ENCODE peak calls at places on chromosomes 4 and X, in nine cellular contexts. One of them, this sample, is unnamed. For H3K36me3, the result is how much of the 10 kb centered on the place peaks cover.

GRCh38 chr4:136036744-136037143 is 1495.5 kb downstream of the PCDH18 start:
- DNase-seq in CD8-positive, alpha-beta memory T cell: no peak
- DNase-seq in ovary: no peak
- DNase-seq in brain microvascular endothelial cell: peak
- DNase-seq in tibial nerve: no peak
- DNase-seq in heart right ventricle: no peak
- DNase-seq in mucosa of descending colon: no peak
- DNase-seq in aorta: no peak
- DNase-seq in OCI-LY7: no peak
- DNase-seq in this sample: peak

GRCh38 chr4:47650584-47651130 is 165.6 kb downstream of the ATP10D start:
- DNase-seq in CD8-positive, alpha-beta memory T cell: no peak
- DNase-seq in ovary: no peak
- DNase-seq in brain microvascular endothelial cell: peak
- DNase-seq in tibial nerve: no peak
- DNase-seq in heart right ventricle: no peak
- DNase-seq in mucosa of descending colon: no peak
- DNase-seq in aorta: no peak
- DNase-seq in OCI-LY7: no peak
- DNase-seq in this sample: no peak

GRCh38 chr4:27357283-27357682 is 496.6 kb downstream of the STIM2 start:
- DNase-seq in CD8-positive, alpha-beta memory T cell: no peak
- DNase-seq in ovary: no peak
- DNase-seq in brain microvascular endothelial cell: no peak
- DNase-seq in tibial nerve: no peak
- DNase-seq in heart right ventricle: no peak
- DNase-seq in mucosa of descending colon: no peak
- DNase-seq in aorta: no peak
- DNase-seq in OCI-LY7: no peak
- DNase-seq in this sample: no peak

GRCh38 chr4:137755033-137755471 is 222.8 kb upstream of the PCDH18 start:
- DNase-seq in CD8-positive, alpha-beta memory T cell: no peak
- DNase-seq in ovary: no peak
- DNase-seq in brain microvascular endothelial cell: peak
- DNase-seq in tibial nerve: no peak
- DNase-seq in heart right ventricle: no peak
- DNase-seq in mucosa of descending colon: no peak
- DNase-seq in aorta: no peak
- DNase-seq in OCI-LY7: no peak
- DNase-seq in this sample: no peak

GRCh38 chr4:825063-825968 is 613 bp downstream of the CPLX1 start:
- DNase-seq in CD8-positive, alpha-beta memory T cell: peak
- DNase-seq in ovary: no peak
- DNase-seq in brain microvascular endothelial cell: no peak
- DNase-seq in tibial nerve: no peak
- DNase-seq in heart right ventricle: no peak
- DNase-seq in mucosa of descending colon: no peak
- DNase-seq in aorta: peak
- DNase-seq in OCI-LY7: no peak
- DNase-seq in this sample: no peak

GRCh38 chr4:181420950-181421349 is 822.3 kb upstream of the TENM3 start:
- DNase-seq in CD8-positive, alpha-beta memory T cell: no peak
- DNase-seq in ovary: no peak
- DNase-seq in brain microvascular endothelial cell: no peak
- DNase-seq in tibial nerve: no peak
- DNase-seq in heart right ventricle: no peak
- DNase-seq in mucosa of descending colon: no peak
- DNase-seq in aorta: no peak
- DNase-seq in OCI-LY7: no peak
- DNase-seq in this sample: no peak

GRCh38 chr4:158208931-158209640 is 1.2 kb upstream of the TMEM144 start:
- DNase-seq in CD8-positive, alpha-beta memory T cell: no peak
- DNase-seq in ovary: no peak
- DNase-seq in brain microvascular endothelial cell: no peak
- DNase-seq in tibial nerve: no peak
- DNase-seq in heart right ventricle: no peak
- DNase-seq in mucosa of descending colon: no peak
- DNase-seq in aorta: no peak
- DNase-seq in OCI-LY7: no peak
- DNase-seq in this sample: no peak

GRCh38 chrX:65513610-65514009 is 21.0 kb downstream of the LAS1L start:
- DNase-seq in CD8-positive, alpha-beta memory T cell: no peak
- DNase-seq in ovary: no peak
- DNase-seq in brain microvascular endothelial cell: no peak
- DNase-seq in tibial nerve: no peak
- DNase-seq in heart right ventricle: no peak
- DNase-seq in mucosa of descending colon: no peak
- DNase-seq in aorta: no peak
- DNase-seq in OCI-LY7: no peak
- DNase-seq in this sample: no peak

GRCh38 chr4:48970471-48970921 is 15.6 kb upstream of the CWH43 start:
- DNase-seq in CD8-positive, alpha-beta memory T cell: no peak
- DNase-seq in ovary: no peak
- DNase-seq in brain microvascular endothelial cell: peak
- DNase-seq in tibial nerve: no peak
- DNase-seq in heart right ventricle: no peak
- DNase-seq in mucosa of descending colon: no peak
- DNase-seq in aorta: no peak
- DNase-seq in OCI-LY7: no peak
- DNase-seq in this sample: peak

GRCh38 chr4:173332963-173333657 is 1.0 kb downstream of the HMGB2 start:
- DNase-seq in CD8-positive, alpha-beta memory T cell: no peak
- DNase-seq in ovary: no peak
- DNase-seq in brain microvascular endothelial cell: no peak
- DNase-seq in tibial nerve: no peak
- DNase-seq in heart right ventricle: no peak
- DNase-seq in mucosa of descending colon: peak
- DNase-seq in aorta: no peak
- DNase-seq in OCI-LY7: no peak
- DNase-seq in this sample: no peak

GRCh38 chrX:100264200-100264599 is 145.9 kb downstream of the PCDH19 start:
- DNase-seq in CD8-positive, alpha-beta memory T cell: no peak
- DNase-seq in ovary: no peak
- DNase-seq in brain microvascular endothelial cell: no peak
- DNase-seq in tibial nerve: no peak
- DNase-seq in heart right ventricle: no peak
- DNase-seq in mucosa of descending colon: no peak
- DNase-seq in aorta: no peak
- DNase-seq in OCI-LY7: no peak
- DNase-seq in this sample: no peak
- H3K4me3 ChIP-seq in CD8-positive, alpha-beta memory T cell: no peak
- H3K4me3 ChIP-seq in ovary: no peak
- H3K4me3 ChIP-seq in brain microvascular endothelial cell: no peak
- H3K4me3 ChIP-seq in tibial nerve: no peak
- H3K4me3 ChIP-seq in heart right ventricle: no peak
- H3K4me3 ChIP-seq in mucosa of descending colon: no peak
- H3K4me3 ChIP-seq in aorta: no peak
- H3K4me3 ChIP-seq in OCI-LY7: no peak
- H3K4me3 ChIP-seq in this sample: no peak

DNA sequence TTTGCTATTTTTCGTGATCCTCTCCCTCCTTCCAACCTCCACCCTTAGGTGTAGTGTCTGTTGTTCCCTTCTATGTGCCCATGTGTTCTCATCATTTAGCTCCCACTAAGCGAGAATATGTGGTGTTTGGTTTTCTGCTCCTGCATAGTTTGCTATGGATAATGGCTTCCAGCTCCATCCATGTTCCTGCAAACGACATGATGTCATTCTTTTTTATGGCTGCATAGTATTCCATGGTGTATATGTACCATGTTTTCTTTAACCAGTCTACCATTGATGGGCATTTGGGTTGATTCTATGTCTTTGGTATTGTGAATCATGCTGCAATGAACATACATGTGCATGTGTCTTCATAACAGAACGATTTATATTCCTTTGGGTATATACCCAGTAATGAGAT is 102.7 kb downstream of the SEL1L3 start:
- DNase-seq in CD8-positive, alpha-beta memory T cell: no peak
- DNase-seq in ovary: no peak
- DNase-seq in brain microvascular endothelial cell: no peak
- DNase-seq in tibial nerve: no peak
- DNase-seq in heart right ventricle: no peak
- DNase-seq in mucosa of descending colon: no peak
- DNase-seq in aorta: no peak
- DNase-seq in OCI-LY7: no peak
- DNase-seq in this sample: no peak
- H3K36me3 ChIP-seq in CD8-positive, alpha-beta memory T cell: under half
- H3K36me3 ChIP-seq in ovary: under half
- H3K36me3 ChIP-seq in brain microvascular endothelial cell: under half
- H3K36me3 ChIP-seq in tibial nerve: under half
- H3K36me3 ChIP-seq in heart right ventricle: under half
- H3K36me3 ChIP-seq in mucosa of descending colon: under half
- H3K36me3 ChIP-seq in aorta: under half
- H3K36me3 ChIP-seq in OCI-LY7: half or more
- H3K36me3 ChIP-seq in this sample: under half

DNA sequence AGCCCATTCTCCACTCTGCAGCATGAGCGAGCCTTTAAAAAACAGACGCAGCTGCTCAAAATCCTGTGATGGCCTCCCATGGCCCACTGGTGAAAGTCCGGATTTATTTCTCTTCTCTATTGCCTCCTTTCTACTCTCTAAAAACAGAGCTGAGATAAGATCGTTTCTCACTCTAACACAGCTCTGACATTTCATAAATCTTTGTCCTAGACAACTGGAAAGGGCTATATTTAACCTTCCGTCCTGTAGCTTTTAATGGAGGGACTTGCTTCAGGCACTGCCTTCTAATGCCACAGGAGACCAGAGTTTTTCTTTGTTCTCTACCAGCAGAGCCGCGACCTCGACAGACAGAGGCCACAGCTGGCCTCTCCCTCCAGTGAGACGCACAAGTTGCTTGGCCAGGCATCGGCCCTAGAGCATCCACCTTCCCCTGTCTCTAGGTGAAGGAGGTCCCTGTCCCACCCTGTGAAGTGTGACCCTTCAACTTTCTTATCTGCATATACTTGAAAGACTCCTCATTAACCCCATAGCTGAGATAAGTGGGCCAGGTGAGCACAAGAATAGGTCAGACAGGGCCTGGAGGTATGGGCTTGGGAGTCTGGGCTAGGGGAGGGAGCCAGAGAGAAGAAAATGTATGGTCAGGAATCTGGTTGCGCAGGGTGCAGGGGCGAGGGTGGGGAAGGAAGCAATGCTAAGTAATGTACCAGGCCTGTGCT is 50.0 kb downstream of the RTL5 start:
- DNase-seq in CD8-positive, alpha-beta memory T cell: no peak
- DNase-seq in ovary: no peak
- DNase-seq in brain microvascular endothelial cell: no peak
- DNase-seq in tibial nerve: no peak
- DNase-seq in heart right ventricle: no peak
- DNase-seq in mucosa of descending colon: no peak
- DNase-seq in aorta: no peak
- DNase-seq in OCI-LY7: no peak
- DNase-seq in this sample: no peak
- H3K4me3 ChIP-seq in CD8-positive, alpha-beta memory T cell: no peak
- H3K4me3 ChIP-seq in ovary: no peak
- H3K4me3 ChIP-seq in brain microvascular endothelial cell: no peak
- H3K4me3 ChIP-seq in tibial nerve: peak
- H3K4me3 ChIP-seq in heart right ventricle: peak
- H3K4me3 ChIP-seq in mucosa of descending colon: no peak
- H3K4me3 ChIP-seq in aorta: no peak
- H3K4me3 ChIP-seq in OCI-LY7: no peak
- H3K4me3 ChIP-seq in this sample: no peak

GRCh38 chr4:185792384-185793146 is 19.4 kb downstream of the SORBS2 start:
- DNase-seq in CD8-positive, alpha-beta memory T cell: no peak
- DNase-seq in ovary: no peak
- DNase-seq in brain microvascular endothelial cell: peak
- DNase-seq in tibial nerve: peak
- DNase-seq in heart right ventricle: peak
- DNase-seq in mucosa of descending colon: no peak
- DNase-seq in aorta: no peak
- DNase-seq in OCI-LY7: no peak
- DNase-seq in this sample: peak
- H3K36me3 ChIP-seq in CD8-positive, alpha-beta memory T cell: under half
- H3K36me3 ChIP-seq in ovary: under half
- H3K36me3 ChIP-seq in brain microvascular endothelial cell: under half
- H3K36me3 ChIP-seq in tibial nerve: under half
- H3K36me3 ChIP-seq in heart right ventricle: under half
- H3K36me3 ChIP-seq in mucosa of descending colon: under half
- H3K36me3 ChIP-seq in aorta: under half
- H3K36me3 ChIP-seq in OCI-LY7: under half
- H3K36me3 ChIP-seq in this sample: under half

GRCh38 chrX:41308884-41309655 is 24.9 kb upstream of the DDX3X start:
- DNase-seq in CD8-positive, alpha-beta memory T cell: no peak
- DNase-seq in ovary: no peak
- DNase-seq in brain microvascular endothelial cell: no peak
- DNase-seq in tibial nerve: no peak
- DNase-seq in heart right ventricle: no peak
- DNase-seq in mucosa of descending colon: no peak
- DNase-seq in aorta: no peak
- DNase-seq in OCI-LY7: no peak
- DNase-seq in this sample: no peak

GRCh38 chrX:41312786-41313185 is 21.2 kb upstream of the DDX3X start:
- DNase-seq in CD8-positive, alpha-beta memory T cell: no peak
- DNase-seq in ovary: no peak
- DNase-seq in brain microvascular endothelial cell: no peak
- DNase-seq in tibial nerve: no peak
- DNase-seq in heart right ventricle: no peak
- DNase-seq in mucosa of descending colon: no peak
- DNase-seq in aorta: no peak
- DNase-seq in OCI-LY7: no peak
- DNase-seq in this sample: no peak

GRCh38 chrX:41317487-41318208 is 16.3 kb upstream of the DDX3X start:
- DNase-seq in CD8-positive, alpha-beta memory T cell: no peak
- DNase-seq in ovary: no peak
- DNase-seq in brain microvascular endothelial cell: no peak
- DNase-seq in tibial nerve: no peak
- DNase-seq in heart right ventricle: no peak
- DNase-seq in mucosa of descending colon: no peak
- DNase-seq in aorta: no peak
- DNase-seq in OCI-LY7: no peak
- DNase-seq in this sample: no peak

GRCh38 chrX:41313419-41313818 is 20.5 kb upstream of the DDX3X start:
- DNase-seq in CD8-positive, alpha-beta memory T cell: no peak
- DNase-seq in ovary: no peak
- DNase-seq in brain microvascular endothelial cell: peak
- DNase-seq in tibial nerve: no peak
- DNase-seq in heart right ventricle: no peak
- DNase-seq in mucosa of descending colon: no peak
- DNase-seq in aorta: no peak
- DNase-seq in OCI-LY7: no peak
- DNase-seq in this sample: no peak

GRCh38 chrX:41314204-41314603 is 19.8 kb upstream of the DDX3X start:
- DNase-seq in CD8-positive, alpha-beta memory T cell: no peak
- DNase-seq in ovary: no peak
- DNase-seq in brain microvascular endothelial cell: no peak
- DNase-seq in tibial nerve: no peak
- DNase-seq in heart right ventricle: no peak
- DNase-seq in mucosa of descending colon: no peak
- DNase-seq in aorta: no peak
- DNase-seq in OCI-LY7: no peak
- DNase-seq in this sample: no peak
- H3K4me3 ChIP-seq in CD8-positive, alpha-beta memory T cell: no peak
- H3K4me3 ChIP-seq in ovary: no peak
- H3K4me3 ChIP-seq in brain microvascular endothelial cell: no peak
- H3K4me3 ChIP-seq in tibial nerve: no peak
- H3K4me3 ChIP-seq in heart right ventricle: no peak
- H3K4me3 ChIP-seq in mucosa of descending colon: no peak
- H3K4me3 ChIP-seq in aorta: no peak
- H3K4me3 ChIP-seq in OCI-LY7: no peak
- H3K4me3 ChIP-seq in this sample: no peak

DNA sequence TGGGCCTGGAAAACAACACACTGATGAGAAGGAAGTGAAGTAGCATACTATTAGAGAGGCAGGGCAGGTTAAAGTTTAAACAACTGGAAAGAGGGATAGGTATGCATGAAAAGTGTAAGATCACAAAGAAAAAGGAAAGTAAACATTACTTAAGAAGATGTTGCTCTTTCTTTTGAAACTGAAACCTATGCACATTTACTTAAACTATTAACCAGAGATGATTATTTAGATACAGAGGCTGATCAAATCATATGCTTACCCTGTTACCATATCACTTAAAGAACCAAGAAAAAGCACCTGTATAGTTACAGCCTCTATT is 37.8 kb downstream of the NAP1L5 start:
- DNase-seq in CD8-positive, alpha-beta memory T cell: no peak
- DNase-seq in ovary: no peak
- DNase-seq in brain microvascular endothelial cell: no peak
- DNase-seq in tibial nerve: no peak
- DNase-seq in heart right ventricle: no peak
- DNase-seq in mucosa of descending colon: no peak
- DNase-seq in aorta: no peak
- DNase-seq in OCI-LY7: no peak
- DNase-seq in this sample: no peak
- H3K36me3 ChIP-seq in CD8-positive, alpha-beta memory T cell: under half
- H3K36me3 ChIP-seq in ovary: under half
- H3K36me3 ChIP-seq in brain microvascular endothelial cell: under half
- H3K36me3 ChIP-seq in tibial nerve: under half
- H3K36me3 ChIP-seq in heart right ventricle: under half
- H3K36me3 ChIP-seq in mucosa of descending colon: under half
- H3K36me3 ChIP-seq in aorta: under half
- H3K36me3 ChIP-seq in OCI-LY7: under half
- H3K36me3 ChIP-seq in this sample: under half